ENCODE peak calls at places on chromosomes 3 and 15, in seven cellular contexts. U, O, D, X, C, W and E are unnamed samples.

GRCh38 chr15:85710340-85710842 is 84.3 kb downstream of the KLHL25 start:
- DNase-seq in O (no peak), W (no peak), U (no peak), D (no peak), X (no peak), C (no peak), E (no peak)

GRCh38 chr3:102790742-102791141 is 355.9 kb downstream of the ZPLD1 start:
- DNase-seq in O (peak; percentile 91), U (no peak), W (no peak), C (no peak), X (no peak), D (no peak), E (no peak)

GRCh38 chr3:30578479-30578878 is 27.9 kb upstream of the TGFBR2 start:
- DNase-seq in D (no peak), W (no peak), X (peak; percentile 69), C (no peak), O (peak; percentile 97), U (peak; percentile 31), E (no peak)

GRCh38 chr15:70197945-70198361 is 100.2 kb upstream of the TLE3 start:
- DNase-seq in W (no peak), U (no peak), C (no peak), D (peak; percentile 38), X (no peak), O (no peak), E (no peak)

GRCh38 chr3:178353292-178353814 is 182.9 kb upstream of the KCNMB2 start:
- DNase-seq in C (no peak), O (peak; percentile 23), U (no peak), X (no peak), W (no peak), D (no peak), E (no peak)

GRCh38 chr3:106842151-106842550 is 535.1 kb upstream of the CCDC54 start:
- DNase-seq in D (no peak), X (no peak), O (no peak), W (no peak), U (no peak), C (no peak), E (no peak)

GRCh38 chr15:35161694-35162093 is 76.6 kb upstream of the NANOGP8 start:
- DNase-seq in C (no peak), D (no peak), O (no peak), X (no peak), W (no peak), U (no peak), E (no peak)

GRCh38 chr3:145307272-145307671 is 853.7 kb downstream of the PLOD2 start:
- DNase-seq in U (no peak), C (no peak), W (no peak), O (no peak), X (no peak), D (no peak), E (no peak)

GRCh38 chr3:34405159-34405558 is 606.7 kb downstream of the PDCD6IP start:
- DNase-seq in U (no peak), W (no peak), C (no peak), D (no peak), O (no peak), X (no peak), E (no peak)

GRCh38 chr3:43948013-43948412 is 257.3 kb downstream of the ABHD5 start:
- DNase-seq in X (no peak), O (peak; percentile 42), W (no peak), D (no peak), U (no peak), C (no peak), E (no peak)

GRCh38 chr3:112856537-112856936 is 9.9 kb upstream of the CD200R1L start:
- DNase-seq in X (no peak), W (no peak), O (no peak), D (no peak), C (no peak), U (no peak), E (no peak)

GRCh38 chr3:149658444-149659172 is 783 bp upstream of the WWTR1 start:
- DNase-seq in D (peak; percentile 70), X (peak; percentile 83), W (peak; percentile 71), C (peak; percentile 45), U (peak; percentile 81), O (peak; percentile 81), E (peak; percentile 89)

GRCh38 chr3:151644986-151645385 is 88.7 kb upstream of the AADACL2 start:
- DNase-seq in D (no peak), U (no peak), W (no peak), X (no peak), O (no peak), C (no peak), E (no peak)

GRCh38 chr3:43883729-43884396 is 193.1 kb downstream of the ABHD5 start:
- DNase-seq in C (peak; percentile 62), D (peak; percentile 67), X (no peak), U (no peak), O (no peak), W (no peak), E (no peak)

GRCh38 chr3:184570035-184570434 is 8.4 kb downstream of the EPHB3 start:
- DNase-seq in D (no peak), W (no peak), O (no peak), C (no peak), X (no peak), U (no peak), E (no peak)

GRCh38 chr15:73897441-73898261 is 24.3 kb downstream of the TBC1D21 start:
- DNase-seq in C (peak; percentile 24), U (peak; percentile 28), W (no peak), O (peak; percentile 92), D (peak; percentile 65), X (peak; percentile 73), E (no peak)

GRCh38 chr15:77599899-77600298 is 32.8 kb downstream of the LINGO1 start:
- DNase-seq in W (no peak), U (no peak), O (no peak), D (no peak), C (no peak), X (no peak), E (no peak)

GRCh38 chr3:30952786-30953185 is 58.3 kb upstream of the GADL1 start:
- DNase-seq in W (no peak), U (no peak), D (no peak), C (no peak), O (peak; percentile 58), X (no peak), E (no peak)

GRCh38 chr3:179526989-179527391 is 35.7 kb upstream of the ACTL6A start:
- DNase-seq in U (peak; percentile 27), O (peak; percentile 69), X (peak; percentile 67), W (no peak), D (no peak), C (peak; percentile 14), E (no peak)

GRCh38 chr3:149270180-149270579 is 48.6 kb upstream of the CP start:
- DNase-seq in O (peak; percentile 8), X (no peak), W (no peak), U (no peak), D (no peak), C (no peak), E (no peak)

GRCh38 chr3:30683769-30684168 is 77.4 kb downstream of the TGFBR2 start:
- DNase-seq in C (no peak), D (no peak), U (no peak), W (no peak), X (no peak), O (no peak), E (no peak)

GRCh38 chr3:127817331-127817821 is 4.9 kb downstream of the MGLL start:
- DNase-seq in W (no peak), U (peak; percentile 73), X (no peak), C (no peak), D (no peak), O (peak; percentile 74), E (no peak)

GRCh38 chr15:41932939-41933725 is 39.2 kb downstream of the EHD4 start:
- DNase-seq in D (no peak), U (no peak), C (no peak), O (no peak), X (no peak), W (no peak), E (no peak)
- H3K27ac ChIP-seq in D (peak overlapping the region; percentile 79), U (peak overlapping the region; percentile 69), C (peak overlapping the region; percentile 40), O (peak overlapping the region; percentile 11), X (peak overlapping the region; percentile 63), W (peak overlapping the region; percentile 93), E (peak overlapping the region; percentile 72)

DNA sequence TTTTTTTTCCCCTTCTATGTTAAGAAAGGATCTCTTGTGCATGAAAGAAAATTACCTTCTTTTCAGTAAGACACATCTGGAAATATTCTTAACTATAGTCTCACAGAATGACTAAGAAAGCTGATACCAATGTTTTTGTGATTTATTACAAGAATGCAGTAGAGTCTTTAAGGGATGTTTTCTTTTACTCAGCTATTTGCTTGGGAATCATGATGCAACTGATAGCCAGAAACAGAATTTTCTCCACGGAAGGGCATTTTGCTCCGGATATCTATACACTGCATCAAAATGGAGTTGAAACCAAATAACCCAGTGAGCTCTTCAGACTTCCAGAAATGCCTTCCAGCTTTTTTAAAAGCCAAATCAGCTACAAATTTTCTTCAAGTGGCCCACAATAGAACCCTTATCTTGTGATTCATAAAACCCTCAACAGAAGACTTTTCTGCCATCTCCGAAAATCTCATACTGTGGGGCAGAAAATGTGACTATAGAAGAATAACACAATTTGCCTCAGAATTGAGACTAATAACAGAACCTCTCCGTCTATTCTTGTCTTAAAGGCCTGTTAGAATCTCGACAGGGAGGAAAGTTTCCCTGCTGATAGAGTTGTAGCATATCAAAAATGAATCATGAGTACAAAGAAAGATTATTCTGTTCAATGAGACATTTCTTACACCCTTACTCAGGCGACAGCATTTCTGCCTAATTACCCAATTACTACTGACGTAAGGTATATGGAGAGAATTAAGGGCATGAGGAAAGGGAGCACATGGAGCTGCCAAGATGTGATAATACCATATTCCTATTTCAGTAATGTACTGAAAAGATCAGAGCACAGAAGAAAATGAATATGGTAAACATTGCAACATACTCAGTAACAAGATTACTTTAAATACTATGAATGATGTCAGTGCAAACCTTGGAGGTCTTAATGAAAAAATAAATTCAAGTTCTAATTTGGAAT is 900.1 kb downstream of the ROBO1 start:
- DNase-seq in O (peak; percentile 82), U (no peak), D (no peak), X (no peak), C (no peak), W (no peak), E (no peak)
- H3K27ac ChIP-seq in O (peak overlapping the region; percentile 68), U (no peak overlapping the region), D (no peak overlapping the region), X (no peak overlapping the region), C (no peak overlapping the region), W (no peak overlapping the region), E (no peak overlapping the region)

DNA sequence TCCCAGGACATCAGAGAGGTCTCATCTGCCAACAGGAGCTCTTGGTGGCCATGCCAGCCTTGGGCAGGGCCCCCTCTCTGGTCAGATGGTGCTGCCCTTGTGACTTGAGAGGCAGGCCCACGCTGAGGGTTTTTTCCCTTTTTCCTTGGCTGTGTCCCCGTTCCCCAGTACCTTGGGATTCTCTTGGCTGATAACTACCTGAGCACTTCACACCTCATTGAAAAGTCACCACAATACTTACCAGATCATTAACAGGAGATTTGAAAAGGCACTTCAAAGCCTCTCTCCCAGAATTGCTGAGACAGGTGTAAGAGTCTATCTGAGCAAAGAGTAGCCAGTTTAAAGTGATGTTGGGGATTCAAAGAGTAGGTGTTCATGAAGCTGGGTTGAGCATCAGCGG is 15.1 kb upstream of the TMEM158 start:
- DNase-seq in C (no peak), X (no peak), W (no peak), D (no peak), O (no peak), U (no peak), E (no peak)
- H3K27ac ChIP-seq in C (no peak overlapping the region), X (no peak overlapping the region), W (no peak overlapping the region), D (no peak overlapping the region), O (no peak overlapping the region), U (no peak overlapping the region), E (no peak overlapping the region)

DNA sequence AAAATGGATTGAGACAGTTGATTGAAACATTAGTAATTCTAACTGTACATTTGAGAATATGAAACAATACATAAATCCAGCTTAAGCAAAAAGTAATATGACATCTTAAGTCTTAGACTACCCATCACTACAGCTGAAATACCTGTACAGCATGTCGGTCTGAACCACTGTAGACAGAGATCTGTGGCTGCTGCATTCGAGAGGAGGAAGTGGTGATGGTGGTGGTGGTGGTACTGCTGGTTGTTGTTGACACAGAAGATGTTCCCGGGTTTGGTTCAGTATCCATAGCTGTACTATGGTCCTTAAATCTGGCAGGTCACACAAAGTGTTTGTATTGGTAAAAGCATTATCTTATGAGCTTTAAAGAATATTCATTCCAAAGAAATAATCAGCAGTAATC is 2.9 kb downstream of the PHC3 start:
- DNase-seq in D (no peak), U (no peak), X (no peak), O (no peak), C (no peak), W (no peak), E (no peak)
- H3K27ac ChIP-seq in D (peak overlapping the region; percentile 97), U (no peak overlapping the region), X (no peak overlapping the region), O (no peak overlapping the region), C (no peak overlapping the region), W (no peak overlapping the region), E (no peak overlapping the region)